ENCODE peak calls at places on chromosomes 12 and 14, in six cellular contexts. E is left lung, R is HL-60, T is HCT116, Q is astrocyte, D is foreskin fibroblast. U is an unnamed sample.

GRCh38 chr12:52990206-52990605 is 16.1 kb upstream of the EIF4B start:
- DNase-seq in T (no peak), D (no peak), E (no peak), Q (peak), R (no peak), U (no peak)

GRCh38 chr12:51593539-51593938 is 2.5 kb downstream of the SCN8A start:
- DNase-seq in R (peak), Q (peak), T (no peak), E (no peak), D (peak), U (peak)

GRCh38 chr12:112126000-112126431 is 656 bp downstream of the TRAFD1 start:
- DNase-seq in T (no peak), R (peak), Q (no peak), E (no peak), D (no peak), U (no peak)

GRCh38 chr14:51780741-51781140 is 79.7 kb upstream of the GNG2 start:
- DNase-seq in T (no peak), R (no peak), E (no peak), D (peak), Q (peak), U (no peak)

GRCh38 chr12:24012528-24012927 is 63.1 kb upstream of the SOX5 start:
- DNase-seq in E (no peak), D (no peak), T (no peak), Q (no peak), R (no peak), U (no peak)

GRCh38 chr12:106309671-106310313 is 7.3 kb downstream of the TCP11L2 start:
- DNase-seq in T (no peak), R (no peak), D (peak), Q (peak), E (no peak), U (peak)

GRCh38 chr14:77007975-77008421 is 20.5 kb downstream of the IRF2BPL start:
- DNase-seq in Q (no peak), R (no peak), E (peak), T (no peak), D (no peak), U (no peak)

GRCh38 chr12:51171884-51172514 is 936 bp downstream of the TFCP2 start:
- DNase-seq in T (no peak), Q (peak), E (no peak), D (peak), R (peak), U (no peak)

GRCh38 chr12:27595231-27595642 is 71.2 kb downstream of the PPFIBP1 start:
- DNase-seq in T (no peak), Q (peak), E (no peak), D (peak), R (no peak), U (peak)

GRCh38 chr12:119721306-119721705 is 53.4 kb downstream of the PRKAB1 start:
- DNase-seq in Q (no peak), D (no peak), R (no peak), E (no peak), T (no peak), U (no peak)

GRCh38 chr14:23728791-23729190 is 92.6 kb downstream of the DHRS2 start:
- DNase-seq in Q (no peak), T (no peak), D (no peak), E (no peak), R (no peak), U (no peak)

GRCh38 chr14:25231006-25231405 is 181.1 kb upstream of the STXBP6 start:
- DNase-seq in D (no peak), Q (no peak), E (no peak), T (no peak), R (no peak), U (no peak)

GRCh38 chr12:124413401-124413800 is 118.5 kb downstream of the RFLNA start:
- DNase-seq in R (no peak), Q (no peak), D (no peak), E (no peak), T (no peak), U (no peak)

GRCh38 chr14:45287609-45288008 is 34.6 kb upstream of the MIS18BP1 start:
- DNase-seq in Q (no peak), R (no peak), T (no peak), E (no peak), D (no peak), U (no peak)

GRCh38 chr12:95942106-95942531 is 295 bp downstream of the CCDC38 start:
- DNase-seq in D (no peak), E (no peak), Q (peak), R (no peak), T (no peak), U (no peak)

GRCh38 chr12:130969223-130969622 is 15.5 kb downstream of the ADGRD1 start:
- DNase-seq in R (no peak), Q (no peak), E (no peak), T (no peak), D (no peak), U (no peak)

GRCh38 chr14:48125654-48126053 is 450.2 kb upstream of the MDGA2 start:
- DNase-seq in Q (no peak), D (no peak), T (no peak), E (no peak), R (no peak), U (no peak)

GRCh38 chr12:71626098-71626497 is 37.5 kb downstream of the ZFC3H1 start:
- DNase-seq in D (no peak), E (no peak), Q (no peak), R (peak), T (no peak), U (no peak)

GRCh38 chr14:73153272-73153671 is 17.0 kb downstream of the PSEN1 start:
- DNase-seq in Q (peak), R (no peak), D (no peak), E (no peak), T (no peak), U (no peak)

GRCh38 chr14:105173901-105174894 is 5.6 kb upstream of the JAG2 start:
- DNase-seq in R (peak), Q (no peak), E (no peak), T (no peak), D (no peak), U (no peak)

GRCh38 chr12:3218846-3219632 is 141.9 kb downstream of the TSPAN9 start:
- DNase-seq in D (no peak), E (no peak), R (no peak), Q (no peak), T (no peak), U (no peak)

GRCh38 chr12:71183846-71184245 is 26.0 kb upstream of the TSPAN8 start:
- DNase-seq in T (no peak), Q (peak), D (no peak), R (no peak), E (no peak), U (no peak)

GRCh38 chr14:20278414-20278813 is 27.3 kb downstream of the TTC5 start:
- DNase-seq in R (peak), T (no peak), E (no peak), Q (no peak), D (no peak), U (no peak)

GRCh38 chr12:13061377-13061776 is 17.2 kb downstream of the FAM234B start:
- DNase-seq in E (no peak), Q (no peak), R (no peak), D (no peak), T (no peak), U (no peak)

GRCh38 chr12:122819209-122819805 is 15.9 kb upstream of the HIP1R start:
- DNase-seq in T (no peak), E (no peak), Q (no peak), R (no peak), D (no peak), U (no peak)

GRCh38 chr12:123085046-123085445 is 65.8 kb downstream of the PITPNM2 start:
- DNase-seq in T (no peak), Q (no peak), D (no peak), E (no peak), R (no peak), U (no peak)

GRCh38 chr14:104265918-104266642 is 127.7 kb downstream of the KIF26A start:
- DNase-seq in D (no peak), Q (no peak), E (no peak), T (no peak), R (no peak), U (no peak)

GRCh38 chr12:55637467-55637866 is 775 bp downstream of the OR10P1 start:
- DNase-seq in D (no peak), E (no peak), T (no peak), R (no peak), Q (no peak), U (no peak)

GRCh38 chr12:64278421-64278820 is 56.3 kb upstream of the KICS2 start:
- DNase-seq in R (no peak), Q (no peak), T (no peak), D (no peak), E (no peak), U (no peak)

GRCh38 chr14:66610154-66610563 is 102.2 kb downstream of the GPHN start:
- DNase-seq in R (no peak), D (no peak), E (no peak), T (peak), Q (no peak), U (no peak)
- TF ChIP-seq CTCF in R (no peak), D (no peak), E (no peak), T (peak), Q (peak), U (peak)

DNA sequence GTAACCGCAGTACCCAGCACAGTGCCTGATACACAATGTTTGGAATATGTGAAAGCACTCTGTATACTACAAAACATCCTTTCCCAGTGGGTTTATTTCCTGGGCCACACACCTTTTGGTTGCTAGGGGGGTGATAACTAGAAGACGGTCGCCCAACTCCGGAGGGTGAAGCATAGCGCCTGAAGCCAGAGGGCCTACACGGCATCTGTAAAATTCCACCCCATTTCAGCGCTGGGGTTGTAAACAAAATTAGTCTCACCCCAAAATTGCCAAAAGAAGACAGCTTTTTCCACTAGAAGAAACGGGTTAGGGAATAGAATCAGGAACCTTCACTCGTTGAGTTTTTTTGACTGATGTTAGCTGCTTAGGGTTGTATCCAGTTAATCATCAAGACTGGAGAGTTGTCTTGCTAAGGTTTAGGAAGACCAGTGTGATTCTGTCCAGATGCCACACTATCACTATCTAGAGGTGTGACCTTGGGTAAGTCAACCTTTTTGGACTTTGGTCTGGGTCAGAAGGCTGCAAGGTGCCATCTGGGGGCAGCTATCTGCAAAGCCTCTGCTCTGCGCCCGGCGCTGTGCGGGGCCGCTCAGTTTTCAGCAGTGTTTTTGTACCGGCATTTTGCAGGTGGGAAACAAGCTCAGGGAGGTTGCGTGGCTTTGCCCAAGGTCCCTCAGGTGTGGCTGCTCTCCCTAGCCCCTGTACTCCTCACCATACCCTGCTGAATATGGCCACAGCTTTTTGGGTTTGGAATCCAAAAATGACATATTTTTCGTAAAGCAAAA is 1.3 kb downstream of the ZNF839 start:
- DNase-seq in E (no peak), Q (no peak), T (no peak), D (no peak), R (no peak), U (no peak)
- TF ChIP-seq CTCF in E (no peak), Q (no peak), T (no peak), D (no peak), R (no peak), U (no peak)

GRCh38 chr12:5593998-5594397 is 162.1 kb downstream of the NTF3 start:
- DNase-seq in Q (no peak), T (no peak), E (no peak), R (no peak), D (no peak), U (no peak)
- TF ChIP-seq CTCF in Q (no peak), T (no peak), E (no peak), R (no peak), D (no peak), U (no peak)

GRCh38 chr14:74793506-74794155 is 30.5 kb downstream of the YLPM1 start:
- DNase-seq in D (peak), Q (no peak), R (no peak), T (no peak), E (no peak), U (no peak)
- TF ChIP-seq CTCF in D (peak), Q (peak), R (no peak), T (peak), E (no peak), U (peak)

DNA sequence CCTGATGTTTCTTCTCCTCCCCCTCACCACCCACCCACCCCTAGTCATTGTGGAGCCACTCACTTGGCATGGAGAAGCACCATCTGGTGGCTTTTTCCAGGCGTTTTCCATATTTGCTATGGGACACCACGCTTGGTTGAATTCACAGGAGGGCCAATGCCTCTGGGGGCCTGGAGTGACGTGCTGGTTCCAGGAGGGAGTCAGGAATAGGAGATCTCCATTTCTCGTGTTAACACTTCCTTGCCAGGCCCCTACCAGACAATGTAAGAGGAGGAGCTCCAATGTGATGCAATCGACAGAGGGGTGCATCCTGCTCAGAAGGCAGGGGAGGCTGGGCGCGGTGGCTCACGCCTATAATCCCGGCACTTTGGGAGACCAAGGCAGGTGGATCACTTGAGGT is 21.6 kb upstream of the TESC start:
- DNase-seq in D (no peak), Q (no peak), R (no peak), T (no peak), E (no peak), U (no peak)
- TF ChIP-seq CTCF in D (no peak), Q (no peak), R (no peak), T (no peak), E (no peak), U (no peak)

GRCh38 chr14:72098202-72098601 is 166.0 kb downstream of the RGS6 start:
- DNase-seq in E (no peak), R (no peak), T (no peak), Q (no peak), D (no peak), U (no peak)

DNA sequence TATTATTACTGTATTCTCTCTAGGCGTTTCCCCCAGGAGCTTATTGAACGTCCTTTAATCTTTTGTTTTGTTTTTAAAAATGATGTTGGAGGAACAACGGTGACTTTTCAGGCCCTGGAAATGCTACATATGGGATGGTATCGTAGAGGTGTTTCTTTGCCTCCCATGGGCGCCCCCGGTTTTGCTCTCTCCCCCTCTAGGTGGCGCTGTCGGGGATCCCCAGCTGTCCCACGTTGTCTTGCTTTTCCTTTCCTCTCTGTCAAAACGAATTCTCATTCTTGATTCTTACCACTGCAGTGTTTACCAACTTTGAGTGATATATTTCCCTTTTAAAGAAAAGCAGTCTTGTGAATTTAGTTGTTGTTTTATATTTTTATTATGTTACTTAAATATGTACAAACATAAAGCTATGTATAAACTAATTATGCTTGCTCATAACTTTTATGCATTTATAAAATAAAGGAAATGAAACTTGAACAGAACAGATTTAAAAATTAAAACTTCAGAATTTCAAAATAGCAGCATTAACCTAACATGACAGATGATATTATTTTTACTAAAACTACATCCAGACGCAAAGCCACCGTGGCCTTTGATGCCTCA is 171.9 kb downstream of the RGS6 start:
- DNase-seq in Q (no peak), R (no peak), T (peak), E (no peak), D (no peak), U (no peak)
- TF ChIP-seq CTCF in Q (peak), R (no peak), T (peak), E (no peak), D (peak), U (peak)

GRCh38 chr12:6430124-6430989 is 14.4 kb upstream of the CD27 start:
- DNase-seq in E (peak), R (peak), T (peak), Q (peak), D (peak), U (peak)
- TF ChIP-seq CTCF in E (no peak), R (no peak), T (no peak), Q (no peak), D (no peak), U (no peak)

GRCh38 chr12:100904270-100904669 is 109.7 kb downstream of the ANO4 start:
- DNase-seq in Q (no peak), R (no peak), E (no peak), T (no peak), D (no peak), U (no peak)
- TF ChIP-seq CTCF in Q (no peak), R (no peak), E (no peak), T (no peak), D (no peak), U (no peak)

U was measured in AG04450.